ENCODE peak calls at places on chromosomes 7 and 10, in five cellular contexts. V is colonic mucosa, A is fibroblast of mammary gland, S is left lung, D is kidney epithelial cell. R is an unnamed sample.
A peak's percentile ranks its signal among the peaks of the same experiment; 100 is the strongest.

GRCh38 chr7:78073470-78074382 is 275.2 kb downstream of the PHTF2 start:
- DNase-seq in A (no peak), S (no peak), V (no peak), D (no peak), R (no peak)

GRCh38 chr7:84492565-84493034 is 298.0 kb upstream of the SEMA3A start:
- DNase-seq in V (no peak), D (no peak), A (peak; percentile 69), S (no peak), R (no peak)

GRCh38 chr7:13908667-13909382 is 80.6 kb downstream of the ETV1 start:
- DNase-seq in S (no peak), A (peak; percentile 29), V (no peak), D (no peak), R (no peak)

GRCh38 chr10:106711313-106711906 is 453.1 kb downstream of the SORCS1 start:
- DNase-seq in D (no peak), A (peak; percentile 24), V (peak; percentile 59), S (no peak), R (peak; percentile 32)

GRCh38 chr7:100088621-100089457 is at the start of gene COPS6:
- DNase-seq in V (peak; percentile 90), A (peak; percentile 65), S (peak; percentile 98), D (no peak), R (peak; percentile 90)

GRCh38 chr10:43151371-43151770 is 13.1 kb downstream of the CSGALNACT2 start:
- DNase-seq in A (no peak), S (no peak), D (no peak), V (no peak), R (no peak)

GRCh38 chr7:135420786-135421185 is 89.1 kb downstream of the CNOT4 start:
- DNase-seq in A (peak; percentile 23), V (no peak), S (no peak), D (no peak), R (no peak)

GRCh38 chr10:85557077-85557476 is 809.5 kb downstream of the GRID1 start:
- DNase-seq in S (no peak), A (peak; percentile 89), D (no peak), V (no peak), R (no peak)

GRCh38 chr10:113000876-113001598 is 51.0 kb downstream of the TCF7L2 start:
- DNase-seq in A (no peak), V (peak; percentile 37), S (no peak), D (no peak), R (peak; percentile 24)

GRCh38 chr7:24404315-24404714 is 120.3 kb downstream of the NPY start:
- DNase-seq in D (no peak), S (no peak), A (no peak), V (no peak), R (no peak)

GRCh38 chr7:124276005-124276606 is 243.2 kb upstream of the TMEM229A start:
- DNase-seq in D (no peak), S (no peak), V (peak; percentile 23), A (no peak), R (no peak)

GRCh38 chr7:131071786-131072504 is 255.7 kb upstream of the MKLN1 start:
- DNase-seq in D (no peak), S (no peak), A (peak; percentile 94), V (no peak), R (no peak)

GRCh38 chr10:5595095-5595494 is 70.3 kb downstream of the CALML3 start:
- DNase-seq in A (no peak), V (no peak), D (no peak), S (no peak), R (no peak)

GRCh38 chr7:113045379-113045778 is 41.2 kb downstream of the GPR85 start:
- DNase-seq in D (no peak), S (no peak), A (no peak), V (no peak), R (no peak)

GRCh38 chr10:11882646-11883375 is 59.7 kb downstream of the PROSER2 start:
- DNase-seq in S (no peak), V (no peak), A (no peak), D (no peak), R (no peak)

GRCh38 chr10:33087142-33087541 is 129.1 kb upstream of the ITGB1 start:
- DNase-seq in D (no peak), A (no peak), S (no peak), V (no peak), R (no peak)

GRCh38 chr10:108301002-108301401 is 1136.5 kb upstream of the SORCS1 start:
- DNase-seq in V (no peak), S (no peak), A (no peak), D (no peak), R (no peak)

GRCh38 chr10:18205098-18205834 is 65.0 kb downstream of the CACNB2 start:
- DNase-seq in A (peak; percentile 10), D (no peak), V (no peak), S (no peak), R (no peak)

GRCh38 chr7:27103489-27104226 is 1.2 kb upstream of the HOXA2 start:
- DNase-seq in S (peak; percentile 77), A (no peak), D (no peak), V (peak; percentile 67), R (no peak)

GRCh38 chr10:72943498-72944234 is 10.9 kb downstream of the PLA2G12B start:
- DNase-seq in D (no peak), A (no peak), V (no peak), S (no peak), R (no peak)

GRCh38 chr10:98307916-98308315 is 39.9 kb upstream of the LOXL4 start:
- DNase-seq in V (no peak), S (no peak), D (no peak), A (no peak), R (no peak)

GRCh38 chr7:81705206-81705605 is 64.6 kb downstream of the HGF start:
- DNase-seq in V (no peak), D (no peak), A (no peak), S (no peak), R (no peak)

GRCh38 chr7:10560497-10560896 is 413.2 kb upstream of the PHF14 start:
- DNase-seq in A (no peak), D (no peak), S (no peak), V (no peak), R (no peak)

GRCh38 chr10:58322835-58323209 is 12.0 kb upstream of the UBE2D1 start:
- DNase-seq in V (no peak), A (no peak), D (no peak), S (no peak), R (no peak)

GRCh38 chr10:125769175-125769574 is 6.4 kb downstream of the MMP21 start:
- DNase-seq in A (no peak), V (no peak), S (peak; percentile 49), D (no peak), R (no peak)

GRCh38 chr10:115525141-115525540 is 432.0 kb downstream of the ATRNL1 start:
- DNase-seq in V (no peak), S (no peak), D (no peak), A (no peak), R (no peak)

GRCh38 chr10:120979435-120980315 is 128.5 kb downstream of the WDR11 start:
- DNase-seq in V (peak; percentile 82), S (peak; percentile 89), A (no peak), D (no peak), R (no peak)

GRCh38 chr10:120977892-120978291 is 126.7 kb downstream of the WDR11 start:
- DNase-seq in V (no peak), A (no peak), S (no peak), D (no peak), R (no peak)

GRCh38 chr10:120981601-120982381 is 130.6 kb downstream of the WDR11 start:
- DNase-seq in A (no peak), D (no peak), V (no peak), S (no peak), R (no peak)

GRCh38 chr10:120980316-120980975 is 129.3 kb downstream of the WDR11 start:
- DNase-seq in V (no peak), D (no peak), A (no peak), S (no peak), R (no peak)

GRCh38 chr10:120978589-120979252 is 127.6 kb downstream of the WDR11 start:
- DNase-seq in A (peak; percentile 1), D (peak; percentile 57), V (peak; percentile 32), S (no peak), R (no peak)
- H3K4me3 ChIP-seq in A (no peak overlapping the region), D (peak overlapping the region; percentile 7), V (peak overlapping the region; percentile 23), S (peak overlapping the region; percentile 34), R (no peak overlapping the region)

GRCh38 chr7:44617225-44617885 is 10.9 kb downstream of the OGDH start:
- DNase-seq in S (no peak), A (peak; percentile 88), D (no peak), V (no peak), R (no peak)
- H3K4me3 ChIP-seq in S (no peak overlapping the region), A (no peak overlapping the region), D (no peak overlapping the region), V (no peak overlapping the region), R (no peak overlapping the region)

DNA sequence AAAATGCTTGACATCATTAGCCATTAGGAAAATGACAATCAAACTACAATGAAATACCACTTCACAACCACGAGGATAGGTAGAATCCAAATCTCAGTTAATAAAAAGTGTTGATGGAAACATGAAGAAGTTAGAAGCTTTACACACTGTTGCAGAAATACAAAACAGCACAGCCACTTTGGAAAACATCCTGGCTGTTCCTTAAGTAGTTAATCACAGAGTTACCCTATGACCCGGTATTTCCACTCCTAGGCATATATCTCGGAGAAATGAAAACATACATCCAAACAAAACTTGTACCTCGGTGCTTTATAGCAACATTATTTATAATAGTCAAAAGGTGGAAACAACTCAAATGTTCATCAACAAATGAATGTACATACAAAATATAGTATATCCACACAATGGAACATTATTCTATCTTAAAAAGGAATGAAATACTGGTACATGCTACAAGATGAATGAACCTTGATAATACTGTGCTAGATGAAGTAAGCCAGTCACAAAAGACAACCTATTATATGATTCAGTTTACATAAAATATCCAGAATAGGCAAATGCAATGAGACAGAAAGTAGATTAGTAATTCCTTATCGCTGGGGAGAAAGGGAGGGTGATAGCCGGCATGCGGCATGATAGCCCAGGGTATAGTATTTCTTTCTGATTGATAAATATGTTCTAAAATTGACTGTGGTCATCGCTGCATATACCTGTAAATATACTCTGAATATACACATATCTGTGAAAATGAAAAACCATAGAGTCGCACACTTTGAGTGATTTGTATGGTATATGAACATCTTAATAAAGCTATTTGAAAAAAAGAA is 1.9 kb downstream of the VWDE start:
- DNase-seq in A (no peak), S (no peak), V (no peak), D (no peak), R (no peak)
- H3K4me3 ChIP-seq in A (no peak overlapping the region), S (no peak overlapping the region), V (no peak overlapping the region), D (no peak overlapping the region), R (no peak overlapping the region)

GRCh38 chr7:143889068-143889467 is 12.9 kb downstream of the TCAF1 start:
- DNase-seq in S (no peak), V (no peak), D (no peak), A (no peak), R (no peak)

GRCh38 chr7:143887078-143887477 is 14.9 kb downstream of the TCAF1 start:
- DNase-seq in D (no peak), A (no peak), V (no peak), S (no peak), R (no peak)

GRCh38 chr7:143884978-143885559 is 16.9 kb downstream of the TCAF1 start:
- DNase-seq in S (peak; percentile 66), A (peak; percentile 64), V (peak; percentile 44), D (no peak), R (peak; percentile 34)

GRCh38 chr7:143884276-143884977 is 17.5 kb downstream of the TCAF1 start:
- DNase-seq in D (no peak), S (no peak), V (no peak), A (no peak), R (no peak)

DNA sequence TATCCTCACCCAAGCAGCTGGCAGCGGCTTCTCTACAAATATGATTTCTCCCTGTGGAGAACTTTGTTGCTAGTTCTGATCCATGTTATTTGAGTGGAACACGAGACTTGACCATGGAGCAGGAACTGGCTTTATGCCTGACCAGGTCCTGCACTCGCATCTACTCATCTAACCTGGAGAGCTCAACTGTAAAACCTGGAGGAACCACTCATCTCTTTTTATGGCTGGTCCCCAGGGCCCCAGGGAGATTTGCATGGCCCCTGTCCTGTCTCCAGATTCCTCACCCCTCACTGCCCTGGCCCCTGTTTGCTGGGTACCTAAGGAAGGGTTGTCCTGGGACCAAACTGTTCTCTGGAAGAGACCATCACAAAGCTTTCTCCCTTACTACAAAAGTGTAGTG is 16.0 kb downstream of the TCAF1 start:
- DNase-seq in A (no peak), D (no peak), V (no peak), S (no peak), R (no peak)
- H3K4me3 ChIP-seq in A (no peak overlapping the region), D (no peak overlapping the region), V (no peak overlapping the region), S (no peak overlapping the region), R (no peak overlapping the region)